ENCODE peak calls at places on chromosomes 3 and 15, in five cellular contexts. A, X, C, E and T are unnamed samples.

GRCh38 chr3:53243165-53243564 is 12.7 kb downstream of the TKT start:
- DNase-seq in C (no peak), X (peak; percentile 70), E (no peak), A (no peak), T (no peak)

GRCh38 chr15:82849556-82850241 is 40.3 kb downstream of the WHAMM start:
- DNase-seq in X (peak; percentile 25), C (peak; percentile 66), A (peak; percentile 82), E (peak; percentile 82), T (peak; percentile 81)

GRCh38 chr3:80771085-80771484 is 990.4 kb downstream of the GBE1 start:
- DNase-seq in X (no peak), C (no peak), A (no peak), E (no peak), T (no peak)

GRCh38 chr3:39524107-39524506 is 56.6 kb downstream of the MOBP start:
- DNase-seq in E (no peak), C (no peak), A (peak; percentile 12), X (no peak), T (no peak)

GRCh38 chr3:52029053-52029452 is 27.3 kb downstream of the DUSP7 start:
- DNase-seq in E (no peak), X (no peak), C (no peak), A (no peak), T (no peak)

GRCh38 chr3:46183330-46183729 is 24.8 kb downstream of the CCR1 start:
- DNase-seq in A (peak; percentile 1), C (no peak), E (no peak), X (no peak), T (no peak)

GRCh38 chr3:141302364-141303141 is 65.8 kb upstream of the ZBTB38 start:
- DNase-seq in C (no peak), E (no peak), X (no peak), A (no peak), T (no peak)

GRCh38 chr15:101102746-101103145 is 149.1 kb downstream of the CHSY1 start:
- DNase-seq in A (no peak), X (no peak), C (no peak), E (no peak), T (no peak)

GRCh38 chr3:4476507-4476906 is 9.4 kb upstream of the SUMF1 start:
- DNase-seq in A (no peak), X (no peak), C (no peak), E (no peak), T (no peak)

GRCh38 chr15:74817370-74817737 is 4.7 kb downstream of the LMAN1L start:
- DNase-seq in X (peak; percentile 6), E (peak; percentile 47), A (no peak), C (no peak), T (no peak)

GRCh38 chr3:185677146-185677829 is 91.2 kb downstream of the SENP2 start:
- DNase-seq in C (peak; percentile 69), E (no peak), A (peak; percentile 40), X (peak; percentile 67), T (peak; percentile 68)

GRCh38 chr3:62529230-62529629 is 155.9 kb upstream of the FEZF2 start:
- DNase-seq in E (peak; percentile 42), A (peak; percentile 16), X (peak; percentile 5), C (no peak), T (no peak)

GRCh38 chr3:49700453-49701128 is 11.2 kb downstream of the RNF123 start:
- DNase-seq in C (no peak), E (no peak), A (no peak), X (no peak), T (no peak)
- TF ChIP-seq CTCF in C (peak; percentile 2), E (no peak), A (peak; percentile 51), X (peak; percentile 16), T (no peak)

GRCh38 chr15:58521293-58521991 is 89.7 kb downstream of the LIPC start:
- DNase-seq in A (no peak), E (peak; percentile 38), C (no peak), X (peak; percentile 43), T (no peak)

GRCh38 chr15:58522865-58523264 is 91.1 kb downstream of the LIPC start:
- DNase-seq in C (no peak), A (no peak), X (no peak), E (no peak), T (no peak)

GRCh38 chr15:58520464-58520863 is 88.7 kb downstream of the LIPC start:
- DNase-seq in E (no peak), X (no peak), C (no peak), A (no peak), T (no peak)

GRCh38 chr15:58522391-58522790 is 90.6 kb downstream of the LIPC start:
- DNase-seq in A (no peak), E (no peak), X (no peak), C (no peak), T (no peak)

DNA sequence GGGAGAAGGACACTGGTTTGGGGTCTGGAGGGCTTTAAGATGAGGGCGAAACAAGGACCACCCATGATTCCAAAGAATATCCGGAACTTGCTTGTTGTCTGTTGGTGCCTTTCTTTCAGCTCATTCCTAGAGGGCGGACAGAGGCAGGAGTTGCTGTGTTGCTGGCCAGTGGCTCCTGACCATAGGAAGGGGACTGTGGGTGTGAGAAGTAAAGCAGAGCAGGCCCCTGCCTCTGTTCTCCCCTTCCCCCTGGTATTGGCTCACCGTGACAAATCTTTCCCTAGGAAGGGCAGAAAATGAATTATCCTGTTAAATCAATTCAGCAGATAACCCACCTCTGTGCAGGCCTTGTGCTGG is 89.1 kb downstream of the LIPC start:
- DNase-seq in E (no peak), C (no peak), X (no peak), A (no peak), T (no peak)
- TF ChIP-seq CTCF in E (no peak), C (no peak), X (no peak), A (no peak), T (no peak)

DNA sequence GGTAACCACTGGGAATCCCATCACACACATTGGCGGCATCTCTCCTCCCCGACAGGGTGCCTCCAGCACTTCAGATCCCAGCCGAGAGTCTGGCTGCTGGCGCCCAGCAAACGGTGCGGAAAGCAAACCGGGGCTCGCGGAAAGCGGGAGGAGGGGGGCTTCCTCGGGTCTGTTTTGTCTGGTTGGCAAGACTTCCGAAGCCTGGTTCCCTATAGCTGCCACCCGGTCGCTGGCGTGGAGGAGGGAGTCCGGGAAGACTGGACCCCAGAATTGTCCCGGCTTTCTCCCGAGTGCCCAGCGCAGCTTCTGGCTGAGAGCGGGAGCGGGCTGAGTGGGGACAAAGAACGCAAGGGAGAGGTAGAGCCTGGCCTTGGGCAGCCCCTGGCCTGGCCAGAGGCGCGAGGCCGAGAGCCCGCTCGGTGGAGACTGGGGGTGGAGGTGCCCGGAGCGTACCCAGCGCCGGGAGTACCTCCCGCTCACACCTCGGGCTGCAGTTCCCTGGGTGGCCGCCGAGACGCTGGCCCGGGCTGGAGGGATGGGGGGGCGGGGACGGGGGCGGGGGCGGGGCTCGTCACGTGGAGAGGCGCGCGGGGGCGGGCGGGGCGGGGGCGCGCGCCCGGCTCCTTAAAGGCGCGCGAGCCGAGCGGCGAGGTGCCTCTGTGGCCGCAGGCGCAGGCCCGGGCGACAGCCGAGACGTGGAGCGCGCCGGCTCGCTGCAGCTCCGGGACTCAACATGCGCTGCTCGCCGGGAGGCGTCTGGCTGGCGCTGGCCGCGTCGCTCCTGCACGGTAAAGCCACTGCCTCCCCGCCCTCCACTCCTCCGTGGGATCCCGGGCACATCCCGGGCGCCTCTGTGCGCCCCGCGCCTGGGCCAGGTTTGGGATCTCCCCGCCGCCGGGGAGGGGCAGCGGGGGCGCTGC is at the start of gene CHRNA7:
- DNase-seq in E (peak; percentile 14), C (peak; percentile 54), X (no peak), A (peak; percentile 19), T (peak; percentile 62)
- TF ChIP-seq CTCF in E (no peak), C (no peak), X (no peak), A (no peak), T (no peak)

DNA sequence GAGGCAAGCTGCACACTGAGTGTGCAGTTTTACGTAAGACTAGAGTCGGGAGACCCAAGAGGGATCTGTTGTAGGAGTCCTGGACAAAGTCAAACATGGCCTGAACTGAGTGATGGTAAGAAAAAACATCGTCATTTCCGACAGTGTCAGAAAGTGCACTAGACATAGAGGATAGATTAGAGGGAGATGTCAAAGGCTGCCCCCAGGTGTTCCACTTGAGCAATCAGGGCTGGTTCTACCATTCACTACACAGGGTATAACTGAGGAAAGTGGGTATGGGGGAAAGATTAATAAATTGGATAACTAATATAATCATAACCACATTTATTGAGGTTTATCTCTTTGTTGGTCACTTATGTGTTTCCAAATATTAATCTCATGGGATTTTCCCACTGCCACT is 766.6 kb downstream of the NTRK3 start:
- DNase-seq in A (no peak), C (no peak), X (no peak), E (no peak), T (no peak)
- TF ChIP-seq CTCF in A (no peak), C (no peak), X (no peak), E (no peak), T (no peak)

DNA sequence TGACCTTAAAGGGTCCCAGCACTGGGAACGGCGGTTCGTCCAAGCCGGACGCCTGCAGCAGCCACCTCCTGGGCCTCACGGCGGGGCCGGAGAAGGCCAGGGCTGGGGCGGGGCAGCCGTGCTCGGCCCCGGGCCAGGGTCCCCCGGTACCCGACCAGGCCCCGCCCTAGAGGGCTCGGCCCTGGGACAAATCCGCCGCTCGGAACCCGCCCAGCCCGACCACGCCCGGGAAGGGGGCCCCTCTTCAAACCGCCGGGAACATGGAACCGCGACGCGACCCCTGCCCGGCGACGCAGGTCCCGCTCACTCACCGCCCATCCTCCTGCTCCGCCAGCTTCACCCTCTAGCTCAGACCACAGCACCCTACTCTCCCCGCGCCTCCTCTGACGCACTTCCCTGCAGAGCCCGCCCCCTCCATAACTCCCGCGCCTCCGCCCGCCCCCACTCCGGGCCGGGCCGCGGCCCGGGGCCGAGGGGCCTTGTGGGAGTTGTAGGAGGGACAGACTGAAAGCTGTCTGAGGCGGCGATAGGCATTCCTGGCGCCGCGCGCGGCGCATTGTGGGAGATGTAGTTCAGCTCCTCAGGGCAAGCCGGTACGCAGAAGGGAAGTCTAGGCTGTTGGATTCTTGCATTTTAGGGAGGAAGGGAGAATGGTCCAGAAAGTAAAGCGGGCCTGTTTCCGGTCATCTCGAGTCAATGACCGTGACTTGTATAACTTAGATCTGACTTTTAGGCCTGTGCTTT is at the start of gene CLDND1:
- DNase-seq in C (peak; percentile 93), E (peak; percentile 98), A (peak; percentile 96), X (peak; percentile 72), T (peak; percentile 95)
- TF ChIP-seq CTCF in C (no peak), E (no peak), A (no peak), X (no peak), T (no peak)